ENCODE peak calls at places on chromosomes 2 and 18, in eight cellular contexts. V, P, E, Y, J, U, Z and R are unnamed samples. For H3K27me3, the result is how much of the 10 kb centered on the place peaks cover.

GRCh38 chr2:234335676-234336228 is 161.1 kb downstream of the ARL4C start:
- DNase-seq in P (no peak), E (peak), Y (peak), Z (peak), V (no peak), U (peak), J (peak), R (peak)

GRCh38 chr2:216139884-216140283 is 30.7 kb downstream of the XRCC5 start:
- DNase-seq in Z (no peak), E (peak), Y (peak), P (no peak), U (peak), V (no peak), J (no peak), R (no peak)

GRCh38 chr2:28336264-28336992 is 56.2 kb upstream of the FOSL2 start:
- DNase-seq in U (no peak), J (peak), E (no peak), P (no peak), Y (no peak), Z (no peak), V (no peak), R (no peak)

GRCh38 chr2:160087854-160088745 is 25.7 kb upstream of the PLA2R1 start:
- DNase-seq in Z (no peak), V (no peak), P (no peak), Y (peak), J (no peak), U (no peak), E (no peak), R (no peak)

GRCh38 chr2:46547223-46548102 is 68.1 kb downstream of the TMEM247 start:
- DNase-seq in P (no peak), Z (peak), U (no peak), V (no peak), E (no peak), Y (no peak), J (peak), R (no peak)

GRCh38 chr2:209471037-209471436 is 47.2 kb downstream of the MAP2 start:
- DNase-seq in Y (peak), J (no peak), E (peak), P (no peak), Z (no peak), U (no peak), V (no peak), R (no peak)

GRCh38 chr2:96556441-96557330 is 20.1 kb downstream of the ARID5A start:
- DNase-seq in P (peak), Y (peak), V (peak), E (peak), J (no peak), Z (no peak), U (peak), R (no peak)

GRCh38 chr18:3248062-3248669 is 565 bp downstream of the MYL12A start:
- DNase-seq in V (no peak), U (no peak), Z (no peak), P (no peak), Y (no peak), J (peak), E (no peak), R (no peak)

GRCh38 chr18:79547413-79548076 is 132.1 kb upstream of the CTDP1 start:
- DNase-seq in Y (no peak), P (no peak), E (no peak), Z (peak), U (no peak), V (no peak), J (no peak), R (no peak)

GRCh38 chr2:134570676-134571075 is 148.1 kb downstream of the TMEM163 start:
- DNase-seq in Y (no peak), V (no peak), P (no peak), E (no peak), J (no peak), U (no peak), Z (no peak), R (no peak)

GRCh38 chr18:32772580-32773186 is at the start of gene KLHL14:
- DNase-seq in U (no peak), J (no peak), E (no peak), Y (no peak), P (no peak), Z (no peak), V (no peak), R (no peak)

DNA sequence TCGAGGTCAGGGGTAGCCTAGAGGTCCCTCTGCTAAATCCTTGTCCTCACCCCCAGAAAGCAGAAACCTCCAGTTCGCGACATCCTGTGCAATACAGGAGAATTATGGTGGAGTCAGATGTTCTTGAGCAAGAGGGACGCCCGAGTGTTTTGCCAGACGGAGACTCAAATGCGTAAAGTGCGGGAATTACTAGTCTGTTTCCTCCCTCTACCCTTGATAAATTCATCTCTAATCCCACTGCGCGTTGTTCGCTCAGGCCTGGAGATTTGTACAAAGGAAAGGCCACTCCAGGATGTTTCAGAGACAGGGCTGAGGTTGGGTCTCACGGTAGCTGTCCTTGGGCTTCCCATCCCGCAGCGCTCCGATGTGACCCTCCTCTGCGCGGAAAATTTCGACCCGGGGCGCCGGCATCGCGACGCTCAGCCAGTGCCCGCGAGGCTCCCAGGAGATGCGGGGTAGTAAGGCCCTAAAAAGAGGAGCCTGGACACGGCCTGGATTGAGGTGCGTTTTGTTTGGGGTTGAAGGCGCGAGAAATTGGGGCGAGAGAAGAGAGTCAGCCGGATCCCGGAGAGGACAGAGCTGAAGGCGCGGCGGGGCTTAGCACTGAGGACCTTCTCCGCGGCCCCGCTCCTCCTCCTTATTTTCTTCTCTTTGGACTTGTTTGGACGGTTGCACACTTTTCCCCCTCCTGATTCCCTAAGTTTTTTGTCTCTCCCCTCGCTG is 2.6 kb upstream of the NEUROD1 start:
- DNase-seq in P (no peak), V (no peak), Y (no peak), U (no peak), Z (no peak), E (no peak), J (no peak), R (no peak)
- H3K27me3 ChIP-seq in P (under half), V (under half), Y (half or more), U (under half), Z (under half), E (half or more), J (half or more), R (under half)

GRCh38 chr18:55869547-55869946 is 281.6 kb upstream of the TCF4 start:
- DNase-seq in V (no peak), Y (no peak), E (no peak), U (no peak), P (no peak), J (no peak), Z (no peak), R (no peak)
- H3K27me3 ChIP-seq in V (under half), Y (under half), E (under half), U (under half), P (under half), J (under half), Z (under half), R (under half)

GRCh38 chr2:218995561-218995960 is 2.3 kb upstream of the CRYBA2 start:
- DNase-seq in P (no peak), E (no peak), Y (no peak), U (no peak), J (no peak), Z (no peak), V (no peak), R (no peak)
- H3K27me3 ChIP-seq in P (under half), E (under half), Y (under half), U (under half), J (half or more), Z (under half), V (under half), R (under half)

GRCh38 chr2:196413821-196414274 is 225.7 kb upstream of the CCDC150 start:
- DNase-seq in Y (no peak), J (no peak), E (peak), V (no peak), P (no peak), U (no peak), Z (no peak), R (peak)
- H3K27me3 ChIP-seq in Y (under half), J (under half), E (under half), V (under half), P (under half), U (under half), Z (under half), R (under half)

DNA sequence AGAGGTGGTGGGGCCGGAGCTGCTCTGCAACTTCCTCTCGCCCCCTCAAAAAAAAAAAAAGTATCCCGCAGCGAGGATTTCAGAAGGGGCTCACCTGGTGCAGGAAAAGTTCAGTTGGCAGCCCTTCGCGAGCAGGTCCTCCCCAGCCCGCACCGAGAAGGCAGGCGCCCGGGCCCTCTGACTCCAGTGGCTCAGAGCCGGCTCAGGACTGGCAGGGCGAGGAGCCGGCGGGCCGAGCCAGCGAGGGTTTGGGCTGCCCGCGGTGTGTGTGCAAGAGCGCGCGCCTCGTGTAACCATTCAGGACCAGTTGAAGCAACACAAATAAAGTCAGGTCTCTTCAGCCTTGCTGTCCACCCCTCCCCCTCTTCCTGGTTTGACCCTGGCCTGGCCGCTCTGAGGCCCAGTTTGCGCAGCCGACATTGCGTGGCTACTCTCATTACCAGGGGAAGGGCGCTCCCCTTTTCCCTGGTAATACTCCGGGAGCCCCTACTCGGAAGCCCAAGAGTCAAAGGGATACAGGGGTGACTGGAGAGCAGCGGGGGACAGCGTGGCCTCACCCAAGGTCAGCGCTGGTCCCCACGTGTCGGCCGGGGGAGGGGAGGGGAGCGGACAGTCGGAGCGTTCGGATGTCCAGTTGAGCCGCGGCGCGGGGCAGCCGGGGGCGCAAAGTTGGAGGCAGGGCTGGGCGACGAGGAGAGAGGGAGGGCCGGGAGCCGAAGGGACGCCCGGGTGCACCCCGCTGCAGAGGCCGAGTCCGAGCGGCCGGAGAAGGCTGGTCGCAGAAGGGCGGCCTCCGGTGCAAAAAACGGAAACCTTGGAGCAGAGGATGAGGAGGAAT is 12.3 kb downstream of the EN1 start:
- DNase-seq in Y (no peak), J (no peak), P (no peak), U (no peak), V (no peak), E (no peak), Z (no peak), R (peak)
- H3K27me3 ChIP-seq in Y (half or more), J (half or more), P (under half), U (half or more), V (under half), E (half or more), Z (under half), R (half or more)

DNA sequence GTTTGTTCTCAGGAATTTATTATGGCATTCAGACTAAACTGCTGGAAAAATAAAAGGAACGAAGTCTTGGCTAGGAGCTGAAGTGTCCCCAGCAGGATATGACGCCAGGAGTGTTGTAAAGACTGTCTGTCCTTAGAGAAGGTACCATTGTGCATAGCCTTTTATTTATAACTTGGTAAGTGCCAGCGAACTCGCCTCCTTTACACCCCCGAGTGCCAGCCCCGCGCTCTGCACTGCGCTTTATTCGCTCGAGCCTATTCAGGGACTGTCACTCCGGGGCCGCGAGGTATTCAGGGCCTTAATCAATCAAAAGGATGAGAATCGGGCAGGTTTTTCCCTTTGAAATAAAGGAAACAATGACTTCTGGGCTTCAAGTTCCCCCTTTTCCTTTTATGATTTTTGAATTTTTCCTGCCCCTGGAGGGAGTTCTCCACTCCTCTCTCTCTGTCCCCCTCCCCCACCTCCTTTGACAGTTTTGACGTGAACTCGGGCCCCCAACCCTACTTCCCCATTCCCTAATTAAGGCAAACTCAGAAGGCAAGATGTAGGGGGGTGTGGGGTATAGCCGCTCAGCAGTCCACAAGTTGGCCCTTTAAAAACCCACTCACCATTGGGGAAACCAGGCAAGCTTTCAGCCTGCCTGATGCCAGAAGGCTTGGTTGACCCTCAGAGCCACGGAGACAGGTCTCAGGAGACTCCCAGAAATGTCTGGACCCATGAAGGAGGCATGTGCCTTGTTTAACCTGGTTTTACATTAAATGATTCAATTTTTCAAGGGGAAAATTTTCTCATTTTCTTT is 1.3 kb upstream of the PAX3 start:
- DNase-seq in V (no peak), E (no peak), J (no peak), P (no peak), Z (no peak), Y (no peak), U (no peak), R (no peak)
- H3K27me3 ChIP-seq in V (under half), E (half or more), J (half or more), P (under half), Z (under half), Y (half or more), U (half or more), R (half or more)